ENCODE peak calls at places on chromosomes 4 and X, in seven cellular contexts. X, M, F, S, Q, T and C are unnamed samples.

GRCh38 chr4:83022724-83023427 is 12.1 kb upstream of the COPS4 start:
- DNase-seq in X (no peak), M (no peak), F (no peak), S (no peak), Q (no peak), T (no peak), C (no peak)

GRCh38 chrX:39206746-39207145 is 405.5 kb downstream of the MID1IP1 start:
- DNase-seq in X (no peak), M (no peak), F (no peak), S (no peak), Q (no peak), T (no peak), C (no peak)

GRCh38 chr4:109728385-109728784 is 1.5 kb downstream of the PLA2G12A start:
- DNase-seq in X (no peak), M (no peak), F (no peak), S (no peak), Q (no peak), T (no peak), C (no peak)

GRCh38 chr4:150286656-150287055 is 208.4 kb downstream of the DCLK2 start:
- DNase-seq in X (no peak), M (no peak), F (no peak), S (no peak), Q (no peak), T (no peak), C (no peak)

GRCh38 chr4:110071466-110071865 is 126.9 kb downstream of the ELOVL6 start:
- DNase-seq in X (no peak), M (no peak), F (no peak), S (no peak), Q (no peak), T (no peak), C (no peak)

GRCh38 chr4:30818541-30818940 is 98.4 kb downstream of the PCDH7 start:
- DNase-seq in X (no peak), M (no peak), F (no peak), S (no peak), Q (no peak), T (no peak), C (no peak)

GRCh38 chrX:135923353-135923752 is 29.8 kb downstream of the SAGE1 start:
- DNase-seq in X (no peak), M (no peak), F (no peak), S (no peak), Q (peak; percentile 1), T (no peak), C (no peak)

GRCh38 chr4:118177121-118177520 is 142.8 kb downstream of the NDST3 start:
- DNase-seq in X (no peak), M (no peak), F (no peak), S (no peak), Q (no peak), T (no peak), C (no peak)

GRCh38 chrX:48961585-48962091 is 4.2 kb upstream of the OTUD5 start:
- DNase-seq in X (no peak), M (no peak), F (no peak), S (no peak), Q (no peak), T (no peak), C (no peak)

GRCh38 chr4:187256897-187257296 is 533.2 kb upstream of the FAT1 start:
- DNase-seq in X (no peak), M (no peak), F (no peak), S (no peak), Q (no peak), T (no peak), C (no peak)

GRCh38 chrX:111869639-111870034 is 6.3 kb upstream of the TRPC5OS start:
- DNase-seq in X (no peak), M (peak; percentile 18), F (no peak), S (no peak), Q (peak; percentile 48), T (no peak), C (peak; percentile 18)